ENCODE peak calls at places on chromosomes 7 and 10, in eight cellular contexts. S is T-helper 2 cell; Q is CD8-positive, alpha-beta T cell; G is activated naive CD8-positive, alpha-beta T cell treated with anti-CD3 and anti-CD28 coated beads, Interleukin-2, amount 50 U/mL, for 24 hours; O is Ammon's horn; W is psoas muscle; Y is Right ventricle myocardium superior; J is CD4-positive, alpha-beta memory T cell. K is an unnamed sample.

GRCh38 chr7:41816111-41816510 is 113.2 kb upstream of the INHBA start:
- DNase-seq in S (no peak), Q (no peak), G (peak; percentile 18), O (peak; percentile 40), W (no peak), Y (no peak), J (no peak), K (peak; percentile 8)

GRCh38 chr7:20786779-20787651 is at the start of gene SP8:
- DNase-seq in S (no peak), Q (no peak), G (peak; percentile 17), O (no peak), W (no peak), Y (no peak), J (no peak), K (no peak)

GRCh38 chr7:70569335-70569819 is 562.6 kb upstream of the GALNT17 start:
- DNase-seq in S (no peak), Q (no peak), G (no peak), O (no peak), W (no peak), Y (no peak), J (no peak), K (no peak)

GRCh38 chr7:96349572-96349971 is 27.7 kb upstream of the SLC25A13 start:
- DNase-seq in S (no peak), Q (no peak), G (no peak), O (no peak), W (peak; percentile 50), Y (no peak), J (no peak), K (no peak)

GRCh38 chr7:137579913-137580640 is 236.5 kb upstream of the PTN start:
- DNase-seq in S (no peak), Q (no peak), G (no peak), O (no peak), W (no peak), Y (no peak), J (no peak), K (no peak)

GRCh38 chr7:69510114-69510513 is 88.2 kb upstream of the AUTS2 start:
- DNase-seq in S (no peak), Q (no peak), G (no peak), O (no peak), W (no peak), Y (no peak), J (no peak), K (no peak)

GRCh38 chr7:99031496-99031895 is 112.4 kb downstream of the SMURF1 start:
- DNase-seq in S (no peak), Q (no peak), G (no peak), O (no peak), W (no peak), Y (no peak), J (no peak), K (no peak)

GRCh38 chr10:51075802-51076201 is 1.5 kb downstream of the PRKG1 start:
- DNase-seq in S (no peak), Q (no peak), G (no peak), O (no peak), W (no peak), Y (no peak), J (no peak), K (no peak)

GRCh38 chr10:118045842-118046490 is 775 bp downstream of the RAB11FIP2 start:
- DNase-seq in S (peak; percentile 6), Q (peak; percentile 64), G (peak; percentile 33), O (peak; percentile 56), W (peak; percentile 76), Y (peak; percentile 66), J (no peak), K (peak; percentile 35)

GRCh38 chr10:125161570-125162139 is 1.3 kb upstream of the CTBP2 start:
- DNase-seq in S (no peak), Q (no peak), G (no peak), O (no peak), W (peak; percentile 59), Y (no peak), J (no peak), K (no peak)

GRCh38 chr7:129298268-129298893 is 73.6 kb downstream of the AHCYL2 start:
- DNase-seq in S (peak; percentile 22), Q (peak; percentile 57), G (peak; percentile 52), O (peak; percentile 56), W (peak; percentile 61), Y (peak; percentile 50), J (peak; percentile 45), K (no peak)

GRCh38 chr10:12829796-12830195 is 171.7 kb downstream of the CCDC3 start:
- DNase-seq in S (no peak), Q (no peak), G (no peak), O (no peak), W (no peak), Y (no peak), J (no peak), K (no peak)

GRCh38 chr10:95445223-95445836 is 115.8 kb downstream of the SORBS1 start:
- DNase-seq in S (no peak), Q (no peak), G (no peak), O (peak; percentile 67), W (peak; percentile 89), Y (peak; percentile 82), J (no peak), K (no peak)

GRCh38 chr10:114375082-114375481 is 29.2 kb downstream of the AFAP1L2 start:
- DNase-seq in S (no peak), Q (no peak), G (no peak), O (no peak), W (no peak), Y (no peak), J (no peak), K (no peak)

GRCh38 chr10:36489181-36489927 is 636.0 kb upstream of the ANKRD30A start:
- DNase-seq in S (no peak), Q (no peak), G (no peak), O (no peak), W (no peak), Y (peak; percentile 49), J (no peak), K (no peak)

GRCh38 chr7:44565795-44566559 is 7.7 kb downstream of the DDX56 start:
- DNase-seq in S (no peak), Q (no peak), G (no peak), O (no peak), W (no peak), Y (no peak), J (no peak), K (no peak)

GRCh38 chr7:17297243-17297642 is 1.2 kb upstream of the AHR start:
- DNase-seq in S (no peak), Q (no peak), G (no peak), O (peak; percentile 43), W (no peak), Y (no peak), J (no peak), K (peak; percentile 72)

GRCh38 chr10:119029613-119030420 is at the start of gene NANOS1:
- DNase-seq in S (no peak), Q (no peak), G (no peak), O (no peak), W (no peak), Y (peak; percentile 48), J (peak; percentile 26), K (no peak)

GRCh38 chr10:120336910-120337540 is 120.0 kb upstream of the PLPP4 start:
- DNase-seq in S (peak; percentile 15), Q (peak; percentile 57), G (peak; percentile 57), O (no peak), W (no peak), Y (no peak), J (peak; percentile 33), K (no peak)

GRCh38 chr7:39086638-39087360 is 109.1 kb downstream of the POU6F2 start:
- DNase-seq in S (no peak), Q (no peak), G (no peak), O (no peak), W (no peak), Y (no peak), J (no peak), K (no peak)

GRCh38 chr7:54985405-54986360 is 33.1 kb upstream of the EGFR start:
- DNase-seq in S (no peak), Q (no peak), G (no peak), O (no peak), W (no peak), Y (no peak), J (no peak), K (no peak)

GRCh38 chr7:102260856-102261255 is 25.8 kb upstream of the SH2B2 start:
- DNase-seq in S (no peak), Q (no peak), G (no peak), O (peak; percentile 78), W (no peak), Y (peak; percentile 62), J (no peak), K (no peak)

GRCh38 chr7:129805086-129805719 is 147.6 kb downstream of the UBE2H start:
- DNase-seq in S (no peak), Q (no peak), G (no peak), O (no peak), W (no peak), Y (no peak), J (no peak), K (no peak)

GRCh38 chr10:71075759-71076472 is 136.5 kb upstream of the UNC5B start:
- DNase-seq in S (no peak), Q (no peak), G (no peak), O (no peak), W (no peak), Y (no peak), J (no peak), K (no peak)

GRCh38 chr7:90621892-90622182 is 25.7 kb downstream of the CDK14 start:
- DNase-seq in S (no peak), Q (no peak), G (no peak), O (no peak), W (no peak), Y (no peak), J (no peak), K (no peak)

GRCh38 chr7:39085189-39085588 is 107.5 kb downstream of the POU6F2 start:
- DNase-seq in S (no peak), Q (no peak), G (no peak), O (no peak), W (no peak), Y (no peak), J (no peak), K (no peak)

GRCh38 chr7:9761224-9761623 is 1212.4 kb upstream of the PHF14 start:
- DNase-seq in S (no peak), Q (no peak), G (no peak), O (no peak), W (no peak), Y (no peak), J (no peak), K (no peak)

GRCh38 chr7:128869138-128869943 is 6.7 kb downstream of the ATP6V1F start:
- DNase-seq in S (peak; percentile 18), Q (peak; percentile 71), G (peak; percentile 51), O (peak; percentile 53), W (peak; percentile 85), Y (peak; percentile 75), J (peak; percentile 51), K (peak; percentile 37)

GRCh38 chr7:102860351-102860811 is 52.4 kb upstream of the LRRC17 start:
- DNase-seq in S (no peak), Q (no peak), G (no peak), O (peak; percentile 4), W (no peak), Y (no peak), J (no peak), K (no peak)

GRCh38 chr7:35820858-35821257 is 20.0 kb downstream of the SEPTIN7 start:
- DNase-seq in S (no peak), Q (no peak), G (no peak), O (no peak), W (no peak), Y (no peak), J (no peak), K (no peak)

GRCh38 chr10:64682043-64682442 is 1160.8 kb downstream of the REEP3 start:
- DNase-seq in S (no peak), Q (no peak), G (no peak), O (no peak), W (no peak), Y (no peak), J (no peak), K (no peak)

K was measured in putamen.